ENCODE peak calls at places on chromosomes 12 and 14, in ten cellular contexts. H, O, B, F, Q, X, A, G, M and J are unnamed samples.

GRCh38 chr12:53996188-53996885 is 3.6 kb upstream of the HOXC9 start:
- DNase-seq in B (no peak), H (no peak), O (no peak), X (no peak), G (no peak), A (no peak), Q (no peak), M (no peak), F (peak), J (no peak)

GRCh38 chr12:80598004-80598606 is 109.3 kb upstream of the MYF6 start:
- DNase-seq in Q (no peak), F (no peak), H (no peak), G (no peak), M (no peak), B (peak), A (peak), X (peak), O (peak), J (peak)

GRCh38 chr12:70592664-70593063 is 44.6 kb downstream of the PTPRB start:
- DNase-seq in M (no peak), Q (no peak), F (no peak), B (no peak), H (no peak), A (no peak), O (no peak), G (no peak), X (no peak), J (no peak)

GRCh38 chr14:102452302-102452701 is 57.3 kb downstream of the ANKRD9 start:
- DNase-seq in X (no peak), B (no peak), H (no peak), F (no peak), Q (no peak), G (no peak), A (no peak), M (no peak), O (no peak), J (no peak)

GRCh38 chr12:69570545-69571399 is 14.5 kb upstream of the CCT2 start:
- DNase-seq in B (peak), Q (peak), X (peak), F (peak), G (peak), M (peak), H (peak), O (peak), A (no peak), J (no peak)

GRCh38 chr14:79077096-79077495 is 906.9 kb downstream of the NRXN3 start:
- DNase-seq in O (peak), G (no peak), A (no peak), F (no peak), Q (no peak), H (no peak), M (no peak), B (no peak), X (peak), J (no peak)

GRCh38 chr12:106042091-106042490 is 96.7 kb downstream of the NUAK1 start:
- DNase-seq in G (no peak), A (no peak), H (no peak), B (no peak), M (no peak), F (no peak), X (peak), Q (no peak), O (no peak), J (no peak)

GRCh38 chr12:22860926-22861325 is 236.0 kb downstream of the ETNK1 start:
- DNase-seq in X (no peak), Q (peak), H (no peak), G (no peak), A (no peak), B (no peak), O (peak), M (no peak), F (no peak), J (no peak)

GRCh38 chr12:109698820-109699219 is 14.8 kb upstream of the FAM222A start:
- DNase-seq in B (no peak), O (no peak), H (no peak), M (no peak), Q (no peak), F (no peak), A (no peak), X (no peak), G (no peak), J (no peak)